ENCODE peak calls at places on chromosomes 3 and 15, in nine cellular contexts. One of them, this sample, is unnamed.

GRCh38 chr15:89017370-89018066 is 70.7 kb upstream of the ABHD2 start:
- DNase-seq in HEK293T: peak; percentile 89
- DNase-seq in HS-5: peak; percentile 42
- DNase-seq in CD8-positive, alpha-beta memory T cell: peak; percentile 84
- DNase-seq in heart right ventricle: peak; percentile 83
- DNase-seq in SW480: peak; percentile 72
- DNase-seq in PC-9: peak; percentile 64
- DNase-seq in NCI-H1092 treated with DMSO at 0.1 percent for 48 hours: peak; percentile 20
- DNase-seq in stimulated activated CD4-positive, alpha-beta T cell treated with anti-CD3 and anti-CD28 coated beads, Interleukin-2, amount 100 ng/mL, for 24 hours: peak; percentile 90
- DNase-seq in this sample: peak; percentile 76

GRCh38 chr3:55206000-55206399 is 278.1 kb upstream of the LRTM1 start:
- DNase-seq in stimulated activated CD4-positive, alpha-beta T cell treated with anti-CD3 and anti-CD28 coated beads, Interleukin-2, amount 100 ng/mL, for 24 hours: no peak
- DNase-seq in HEK293T: peak; percentile 17
- DNase-seq in PC-9: no peak
- DNase-seq in CD8-positive, alpha-beta memory T cell: no peak
- DNase-seq in SW480: no peak
- DNase-seq in NCI-H1092 treated with DMSO at 0.1 percent for 48 hours: no peak
- DNase-seq in heart right ventricle: no peak
- DNase-seq in HS-5: no peak
- DNase-seq in this sample: no peak

GRCh38 chr3:193910886-193911738 is 224.8 kb upstream of the HES1 start:
- DNase-seq in NCI-H1092 treated with DMSO at 0.1 percent for 48 hours: no peak
- DNase-seq in HEK293T: no peak
- DNase-seq in stimulated activated CD4-positive, alpha-beta T cell treated with anti-CD3 and anti-CD28 coated beads, Interleukin-2, amount 100 ng/mL, for 24 hours: no peak
- DNase-seq in HS-5: no peak
- DNase-seq in heart right ventricle: no peak
- DNase-seq in PC-9: peak; percentile 94
- DNase-seq in CD8-positive, alpha-beta memory T cell: no peak
- DNase-seq in SW480: no peak
- DNase-seq in this sample: no peak

GRCh38 chr3:186653984-186654383 is 11.8 kb upstream of the HRG start:
- DNase-seq in PC-9: no peak
- DNase-seq in SW480: peak; percentile 51
- DNase-seq in HEK293T: peak; percentile 48
- DNase-seq in HS-5: no peak
- DNase-seq in NCI-H1092 treated with DMSO at 0.1 percent for 48 hours: no peak
- DNase-seq in CD8-positive, alpha-beta memory T cell: no peak
- DNase-seq in stimulated activated CD4-positive, alpha-beta T cell treated with anti-CD3 and anti-CD28 coated beads, Interleukin-2, amount 100 ng/mL, for 24 hours: no peak
- DNase-seq in heart right ventricle: no peak
- DNase-seq in this sample: peak; percentile 13

GRCh38 chr3:149955449-149955848 is 15.2 kb downstream of the PFN2 start:
- DNase-seq in PC-9: no peak
- DNase-seq in HS-5: no peak
- DNase-seq in heart right ventricle: no peak
- DNase-seq in NCI-H1092 treated with DMSO at 0.1 percent for 48 hours: no peak
- DNase-seq in SW480: no peak
- DNase-seq in CD8-positive, alpha-beta memory T cell: no peak
- DNase-seq in HEK293T: no peak
- DNase-seq in stimulated activated CD4-positive, alpha-beta T cell treated with anti-CD3 and anti-CD28 coated beads, Interleukin-2, amount 100 ng/mL, for 24 hours: no peak
- DNase-seq in this sample: no peak

GRCh38 chr15:45521596-45522167 is 873 bp downstream of the SLC30A4 start:
- DNase-seq in SW480: peak; percentile 31
- DNase-seq in HS-5: no peak
- DNase-seq in CD8-positive, alpha-beta memory T cell: no peak
- DNase-seq in heart right ventricle: no peak
- DNase-seq in NCI-H1092 treated with DMSO at 0.1 percent for 48 hours: peak; percentile 5
- DNase-seq in PC-9: peak; percentile 62
- DNase-seq in HEK293T: peak; percentile 6
- DNase-seq in stimulated activated CD4-positive, alpha-beta T cell treated with anti-CD3 and anti-CD28 coated beads, Interleukin-2, amount 100 ng/mL, for 24 hours: no peak
- DNase-seq in this sample: no peak

GRCh38 chr15:92020765-92021164 is 167.3 kb downstream of the SLCO3A1 start:
- DNase-seq in heart right ventricle: no peak
- DNase-seq in PC-9: no peak
- DNase-seq in HEK293T: no peak
- DNase-seq in CD8-positive, alpha-beta memory T cell: no peak
- DNase-seq in NCI-H1092 treated with DMSO at 0.1 percent for 48 hours: no peak
- DNase-seq in HS-5: no peak
- DNase-seq in SW480: no peak
- DNase-seq in stimulated activated CD4-positive, alpha-beta T cell treated with anti-CD3 and anti-CD28 coated beads, Interleukin-2, amount 100 ng/mL, for 24 hours: no peak
- DNase-seq in this sample: no peak

GRCh38 chr3:98986073-98986472 is 84.6 kb upstream of the DCBLD2 start:
- DNase-seq in heart right ventricle: peak; percentile 25
- DNase-seq in stimulated activated CD4-positive, alpha-beta T cell treated with anti-CD3 and anti-CD28 coated beads, Interleukin-2, amount 100 ng/mL, for 24 hours: no peak
- DNase-seq in HEK293T: peak; percentile 43
- DNase-seq in PC-9: peak; percentile 72
- DNase-seq in CD8-positive, alpha-beta memory T cell: no peak
- DNase-seq in SW480: peak; percentile 48
- DNase-seq in NCI-H1092 treated with DMSO at 0.1 percent for 48 hours: no peak
- DNase-seq in HS-5: peak; percentile 95
- DNase-seq in this sample: peak; percentile 40

GRCh38 chr15:70576683-70577082 is 186.7 kb downstream of the UACA start:
- DNase-seq in CD8-positive, alpha-beta memory T cell: no peak
- DNase-seq in SW480: no peak
- DNase-seq in PC-9: no peak
- DNase-seq in HS-5: no peak
- DNase-seq in NCI-H1092 treated with DMSO at 0.1 percent for 48 hours: no peak
- DNase-seq in heart right ventricle: no peak
- DNase-seq in HEK293T: no peak
- DNase-seq in stimulated activated CD4-positive, alpha-beta T cell treated with anti-CD3 and anti-CD28 coated beads, Interleukin-2, amount 100 ng/mL, for 24 hours: no peak
- DNase-seq in this sample: no peak

GRCh38 chr3:24400450-24400849 is 94.2 kb downstream of the THRB start:
- DNase-seq in PC-9: no peak
- DNase-seq in HS-5: no peak
- DNase-seq in NCI-H1092 treated with DMSO at 0.1 percent for 48 hours: peak; percentile 37
- DNase-seq in HEK293T: no peak
- DNase-seq in stimulated activated CD4-positive, alpha-beta T cell treated with anti-CD3 and anti-CD28 coated beads, Interleukin-2, amount 100 ng/mL, for 24 hours: no peak
- DNase-seq in heart right ventricle: no peak
- DNase-seq in CD8-positive, alpha-beta memory T cell: no peak
- DNase-seq in SW480: no peak
- DNase-seq in this sample: no peak

GRCh38 chr15:78241017-78241416 is 6.7 kb upstream of the ACSBG1 start:
- DNase-seq in HEK293T: peak; percentile 94
- DNase-seq in PC-9: peak; percentile 43
- DNase-seq in stimulated activated CD4-positive, alpha-beta T cell treated with anti-CD3 and anti-CD28 coated beads, Interleukin-2, amount 100 ng/mL, for 24 hours: peak; percentile 88
- DNase-seq in heart right ventricle: peak; percentile 87
- DNase-seq in HS-5: peak; percentile 18
- DNase-seq in SW480: peak; percentile 68
- DNase-seq in NCI-H1092 treated with DMSO at 0.1 percent for 48 hours: peak; percentile 48
- DNase-seq in CD8-positive, alpha-beta memory T cell: peak; percentile 85
- DNase-seq in this sample: peak; percentile 63

GRCh38 chr3:182609575-182610156 is 183.6 kb upstream of the ATP11B start:
- DNase-seq in HEK293T: peak; percentile 12
- DNase-seq in heart right ventricle: no peak
- DNase-seq in NCI-H1092 treated with DMSO at 0.1 percent for 48 hours: peak; percentile 13
- DNase-seq in stimulated activated CD4-positive, alpha-beta T cell treated with anti-CD3 and anti-CD28 coated beads, Interleukin-2, amount 100 ng/mL, for 24 hours: no peak
- DNase-seq in PC-9: peak; percentile 98
- DNase-seq in HS-5: no peak
- DNase-seq in SW480: peak; percentile 77
- DNase-seq in CD8-positive, alpha-beta memory T cell: no peak
- DNase-seq in this sample: peak; percentile 60

GRCh38 chr3:187802928-187803259 is 57.6 kb upstream of the BCL6 start:
- DNase-seq in SW480: no peak
- DNase-seq in heart right ventricle: no peak
- DNase-seq in HEK293T: no peak
- DNase-seq in stimulated activated CD4-positive, alpha-beta T cell treated with anti-CD3 and anti-CD28 coated beads, Interleukin-2, amount 100 ng/mL, for 24 hours: peak; percentile 73
- DNase-seq in NCI-H1092 treated with DMSO at 0.1 percent for 48 hours: no peak
- DNase-seq in HS-5: no peak
- DNase-seq in CD8-positive, alpha-beta memory T cell: peak; percentile 67
- DNase-seq in PC-9: no peak
- DNase-seq in this sample: no peak

GRCh38 chr3:100352296-100353178 is 18.0 kb downstream of the NIT2 start:
- DNase-seq in CD8-positive, alpha-beta memory T cell: no peak
- DNase-seq in NCI-H1092 treated with DMSO at 0.1 percent for 48 hours: no peak
- DNase-seq in HEK293T: no peak
- DNase-seq in HS-5: no peak
- DNase-seq in SW480: no peak
- DNase-seq in heart right ventricle: no peak
- DNase-seq in PC-9: no peak
- DNase-seq in stimulated activated CD4-positive, alpha-beta T cell treated with anti-CD3 and anti-CD28 coated beads, Interleukin-2, amount 100 ng/mL, for 24 hours: no peak
- DNase-seq in this sample: no peak

GRCh38 chr3:11720220-11721113 is 76.8 kb upstream of the VGLL4 start:
- DNase-seq in HS-5: no peak
- DNase-seq in CD8-positive, alpha-beta memory T cell: peak; percentile 68
- DNase-seq in NCI-H1092 treated with DMSO at 0.1 percent for 48 hours: peak; percentile 6
- DNase-seq in SW480: peak; percentile 88
- DNase-seq in stimulated activated CD4-positive, alpha-beta T cell treated with anti-CD3 and anti-CD28 coated beads, Interleukin-2, amount 100 ng/mL, for 24 hours: peak; percentile 53
- DNase-seq in HEK293T: peak; percentile 70
- DNase-seq in PC-9: peak; percentile 74
- DNase-seq in heart right ventricle: peak; percentile 63
- DNase-seq in this sample: peak; percentile 61

GRCh38 chr15:98727115-98728040 is 79.0 kb downstream of the IGF1R start:
- DNase-seq in stimulated activated CD4-positive, alpha-beta T cell treated with anti-CD3 and anti-CD28 coated beads, Interleukin-2, amount 100 ng/mL, for 24 hours: no peak
- DNase-seq in heart right ventricle: peak; percentile 85
- DNase-seq in HEK293T: peak; percentile 72
- DNase-seq in HS-5: peak; percentile 80
- DNase-seq in SW480: peak; percentile 96
- DNase-seq in CD8-positive, alpha-beta memory T cell: no peak
- DNase-seq in NCI-H1092 treated with DMSO at 0.1 percent for 48 hours: no peak
- DNase-seq in PC-9: peak; percentile 94
- DNase-seq in this sample: peak; percentile 84

GRCh38 chr15:65082303-65082958 is 5.9 kb downstream of the KBTBD13 start:
- DNase-seq in PC-9: no peak
- DNase-seq in SW480: peak; percentile 43
- DNase-seq in heart right ventricle: no peak
- DNase-seq in stimulated activated CD4-positive, alpha-beta T cell treated with anti-CD3 and anti-CD28 coated beads, Interleukin-2, amount 100 ng/mL, for 24 hours: peak; percentile 25
- DNase-seq in HEK293T: peak; percentile 28
- DNase-seq in HS-5: no peak
- DNase-seq in CD8-positive, alpha-beta memory T cell: no peak
- DNase-seq in NCI-H1092 treated with DMSO at 0.1 percent for 48 hours: no peak
- DNase-seq in this sample: no peak

GRCh38 chr3:1191061-1191460 is 98.2 kb downstream of the CNTN6 start:
- DNase-seq in NCI-H1092 treated with DMSO at 0.1 percent for 48 hours: no peak
- DNase-seq in PC-9: no peak
- DNase-seq in HS-5: no peak
- DNase-seq in SW480: no peak
- DNase-seq in HEK293T: no peak
- DNase-seq in heart right ventricle: no peak
- DNase-seq in CD8-positive, alpha-beta memory T cell: no peak
- DNase-seq in stimulated activated CD4-positive, alpha-beta T cell treated with anti-CD3 and anti-CD28 coated beads, Interleukin-2, amount 100 ng/mL, for 24 hours: no peak
- DNase-seq in this sample: no peak

GRCh38 chr3:43748179-43748578 is 57.4 kb downstream of the ABHD5 start:
- DNase-seq in CD8-positive, alpha-beta memory T cell: no peak
- DNase-seq in HS-5: no peak
- DNase-seq in NCI-H1092 treated with DMSO at 0.1 percent for 48 hours: no peak
- DNase-seq in SW480: no peak
- DNase-seq in PC-9: no peak
- DNase-seq in HEK293T: no peak
- DNase-seq in heart right ventricle: no peak
- DNase-seq in stimulated activated CD4-positive, alpha-beta T cell treated with anti-CD3 and anti-CD28 coated beads, Interleukin-2, amount 100 ng/mL, for 24 hours: no peak
- DNase-seq in this sample: no peak

GRCh38 chr3:67093315-67093714 is 95.2 kb downstream of the KBTBD8 start:
- DNase-seq in CD8-positive, alpha-beta memory T cell: no peak
- DNase-seq in heart right ventricle: no peak
- DNase-seq in HS-5: no peak
- DNase-seq in NCI-H1092 treated with DMSO at 0.1 percent for 48 hours: no peak
- DNase-seq in PC-9: no peak
- DNase-seq in HEK293T: no peak
- DNase-seq in SW480: no peak
- DNase-seq in stimulated activated CD4-positive, alpha-beta T cell treated with anti-CD3 and anti-CD28 coated beads, Interleukin-2, amount 100 ng/mL, for 24 hours: no peak
- DNase-seq in this sample: no peak

GRCh38 chr3:142886938-142887337 is 1.9 kb downstream of the PCOLCE2 start:
- DNase-seq in HEK293T: peak; percentile 33
- DNase-seq in HS-5: peak; percentile 51
- DNase-seq in heart right ventricle: no peak
- DNase-seq in SW480: peak; percentile 38
- DNase-seq in CD8-positive, alpha-beta memory T cell: no peak
- DNase-seq in NCI-H1092 treated with DMSO at 0.1 percent for 48 hours: no peak
- DNase-seq in stimulated activated CD4-positive, alpha-beta T cell treated with anti-CD3 and anti-CD28 coated beads, Interleukin-2, amount 100 ng/mL, for 24 hours: no peak
- DNase-seq in PC-9: peak; percentile 53
- DNase-seq in this sample: no peak

GRCh38 chr15:42344763-42345162 is 14.5 kb upstream of the CAPN3 start:
- DNase-seq in heart right ventricle: no peak
- DNase-seq in SW480: no peak
- DNase-seq in PC-9: peak; percentile 69
- DNase-seq in stimulated activated CD4-positive, alpha-beta T cell treated with anti-CD3 and anti-CD28 coated beads, Interleukin-2, amount 100 ng/mL, for 24 hours: no peak
- DNase-seq in HEK293T: no peak
- DNase-seq in CD8-positive, alpha-beta memory T cell: no peak
- DNase-seq in NCI-H1092 treated with DMSO at 0.1 percent for 48 hours: no peak
- DNase-seq in HS-5: peak; percentile 74
- DNase-seq in this sample: no peak

GRCh38 chr15:69755571-69756310 is 303.1 kb downstream of the RPLP1 start:
- DNase-seq in stimulated activated CD4-positive, alpha-beta T cell treated with anti-CD3 and anti-CD28 coated beads, Interleukin-2, amount 100 ng/mL, for 24 hours: peak; percentile 83
- DNase-seq in PC-9: no peak
- DNase-seq in SW480: peak; percentile 96
- DNase-seq in heart right ventricle: no peak
- DNase-seq in HS-5: no peak
- DNase-seq in CD8-positive, alpha-beta memory T cell: peak; percentile 84
- DNase-seq in HEK293T: no peak
- DNase-seq in NCI-H1092 treated with DMSO at 0.1 percent for 48 hours: no peak
- DNase-seq in this sample: no peak

GRCh38 chr15:93047621-93048425 is 41.2 kb downstream of the RGMA start:
- DNase-seq in stimulated activated CD4-positive, alpha-beta T cell treated with anti-CD3 and anti-CD28 coated beads, Interleukin-2, amount 100 ng/mL, for 24 hours: no peak
- DNase-seq in PC-9: no peak
- DNase-seq in NCI-H1092 treated with DMSO at 0.1 percent for 48 hours: no peak
- DNase-seq in SW480: peak; percentile 37
- DNase-seq in CD8-positive, alpha-beta memory T cell: peak; percentile 74
- DNase-seq in HEK293T: no peak
- DNase-seq in heart right ventricle: no peak
- DNase-seq in HS-5: no peak
- DNase-seq in this sample: no peak

GRCh38 chr3:69691860-69692259 is 47.4 kb upstream of the MITF start:
- DNase-seq in stimulated activated CD4-positive, alpha-beta T cell treated with anti-CD3 and anti-CD28 coated beads, Interleukin-2, amount 100 ng/mL, for 24 hours: no peak
- DNase-seq in HS-5: no peak
- DNase-seq in HEK293T: no peak
- DNase-seq in CD8-positive, alpha-beta memory T cell: no peak
- DNase-seq in NCI-H1092 treated with DMSO at 0.1 percent for 48 hours: no peak
- DNase-seq in PC-9: no peak
- DNase-seq in SW480: no peak
- DNase-seq in heart right ventricle: no peak
- DNase-seq in this sample: no peak

GRCh38 chr15:61057376-61057775 is 171.7 kb downstream of the RORA start:
- DNase-seq in HEK293T: no peak
- DNase-seq in NCI-H1092 treated with DMSO at 0.1 percent for 48 hours: no peak
- DNase-seq in HS-5: no peak
- DNase-seq in stimulated activated CD4-positive, alpha-beta T cell treated with anti-CD3 and anti-CD28 coated beads, Interleukin-2, amount 100 ng/mL, for 24 hours: no peak
- DNase-seq in PC-9: no peak
- DNase-seq in SW480: no peak
- DNase-seq in CD8-positive, alpha-beta memory T cell: no peak
- DNase-seq in heart right ventricle: no peak
- DNase-seq in this sample: no peak

GRCh38 chr3:71146673-71147072 is 436.9 kb downstream of the FOXP1 start:
- DNase-seq in HEK293T: no peak
- DNase-seq in heart right ventricle: no peak
- DNase-seq in stimulated activated CD4-positive, alpha-beta T cell treated with anti-CD3 and anti-CD28 coated beads, Interleukin-2, amount 100 ng/mL, for 24 hours: no peak
- DNase-seq in SW480: no peak
- DNase-seq in PC-9: no peak
- DNase-seq in HS-5: no peak
- DNase-seq in CD8-positive, alpha-beta memory T cell: no peak
- DNase-seq in NCI-H1092 treated with DMSO at 0.1 percent for 48 hours: no peak
- DNase-seq in this sample: no peak

GRCh38 chr15:84671211-84671610 is 13.2 kb upstream of the NMB start:
- DNase-seq in stimulated activated CD4-positive, alpha-beta T cell treated with anti-CD3 and anti-CD28 coated beads, Interleukin-2, amount 100 ng/mL, for 24 hours: no peak
- DNase-seq in NCI-H1092 treated with DMSO at 0.1 percent for 48 hours: no peak
- DNase-seq in HS-5: peak; percentile 28
- DNase-seq in PC-9: no peak
- DNase-seq in heart right ventricle: no peak
- DNase-seq in CD8-positive, alpha-beta memory T cell: no peak
- DNase-seq in SW480: no peak
- DNase-seq in HEK293T: no peak
- DNase-seq in this sample: no peak

GRCh38 chr15:37907136-37907535 is 27.3 kb upstream of the TMCO5A start:
- DNase-seq in HEK293T: no peak
- DNase-seq in heart right ventricle: no peak
- DNase-seq in SW480: peak; percentile 6
- DNase-seq in stimulated activated CD4-positive, alpha-beta T cell treated with anti-CD3 and anti-CD28 coated beads, Interleukin-2, amount 100 ng/mL, for 24 hours: no peak
- DNase-seq in HS-5: no peak
- DNase-seq in PC-9: no peak
- DNase-seq in CD8-positive, alpha-beta memory T cell: no peak
- DNase-seq in NCI-H1092 treated with DMSO at 0.1 percent for 48 hours: peak; percentile 7
- DNase-seq in this sample: peak; percentile 4

GRCh38 chr15:92610101-92610520 is 45.5 kb downstream of the FAM174B start:
- DNase-seq in CD8-positive, alpha-beta memory T cell: no peak
- DNase-seq in HS-5: no peak
- DNase-seq in HEK293T: no peak
- DNase-seq in stimulated activated CD4-positive, alpha-beta T cell treated with anti-CD3 and anti-CD28 coated beads, Interleukin-2, amount 100 ng/mL, for 24 hours: no peak
- DNase-seq in NCI-H1092 treated with DMSO at 0.1 percent for 48 hours: no peak
- DNase-seq in heart right ventricle: no peak
- DNase-seq in PC-9: no peak
- DNase-seq in SW480: no peak
- DNase-seq in this sample: no peak

This sample was measured in HCT116.